ENCODE peak calls at places on chromosomes 1 and 21, in five cellular contexts. M, E, Y, G and I are unnamed samples.
A peak's percentile ranks its signal among the peaks of the same experiment; 100 is the strongest.

GRCh38 chr1:186443638-186444037 is 17.3 kb downstream of the PDC start:
- DNase-seq in M (no peak), E (no peak), Y (no peak), G (no peak), I (no peak)

GRCh38 chr1:113027008-113027407 is 46.0 kb upstream of the LRIG2 start:
- DNase-seq in M (no peak), E (no peak), Y (no peak), G (no peak), I (no peak)

GRCh38 chr1:4655674-4656532 is 1.5 kb downstream of the AJAP1 start:
- DNase-seq in M (peak; percentile 62), E (no peak), Y (no peak), G (peak; percentile 76), I (no peak)

GRCh38 chr1:1116701-1117468 is 996 bp upstream of the C1orf159 start:
- DNase-seq in M (no peak), E (peak; percentile 9), Y (no peak), G (peak; percentile 18), I (no peak)

GRCh38 chr1:181587870-181588438 is 104.6 kb downstream of the CACNA1E start:
- DNase-seq in M (no peak), E (no peak), Y (no peak), G (peak; percentile 10), I (no peak)

GRCh38 chr1:150906813-150907212 is 19.4 kb upstream of the SETDB1 start:
- DNase-seq in M (no peak), E (no peak), Y (no peak), G (no peak), I (no peak)

GRCh38 chr1:245971711-245972085 is 535.4 kb downstream of the SMYD3 start:
- DNase-seq in M (no peak), E (no peak), Y (no peak), G (no peak), I (no peak)

GRCh38 chr1:109722920-109723319 is 10.9 kb downstream of the GSTM5 start:
- DNase-seq in M (no peak), E (no peak), Y (no peak), G (no peak), I (no peak)

GRCh38 chr1:98874828-98875227 is 129.8 kb downstream of the PLPPR5 start:
- DNase-seq in M (no peak), E (no peak), Y (no peak), G (no peak), I (no peak)

GRCh38 chr1:92764116-92764515 is 20.8 kb downstream of the EVI5 start:
- DNase-seq in M (no peak), E (no peak), Y (no peak), G (no peak), I (no peak)

GRCh38 chr1:147723691-147724323 is 36.6 kb downstream of the GJA5 start:
- DNase-seq in M (peak; percentile 12), E (peak; percentile 65), Y (no peak), G (peak; percentile 42), I (no peak)

GRCh38 chr1:201360901-201361651 is 16.4 kb downstream of the TNNT2 start:
- DNase-seq in M (no peak), E (no peak), Y (no peak), G (no peak), I (no peak)

GRCh38 chr1:28428012-28428411 is 58.5 kb downstream of the PHACTR4 start:
- DNase-seq in M (no peak), E (no peak), Y (no peak), G (no peak), I (no peak)

GRCh38 chr21:43590220-43590619 is 69.1 kb downstream of the HSF2BP start:
- DNase-seq in M (no peak), E (no peak), Y (no peak), G (no peak), I (no peak)

DNA sequence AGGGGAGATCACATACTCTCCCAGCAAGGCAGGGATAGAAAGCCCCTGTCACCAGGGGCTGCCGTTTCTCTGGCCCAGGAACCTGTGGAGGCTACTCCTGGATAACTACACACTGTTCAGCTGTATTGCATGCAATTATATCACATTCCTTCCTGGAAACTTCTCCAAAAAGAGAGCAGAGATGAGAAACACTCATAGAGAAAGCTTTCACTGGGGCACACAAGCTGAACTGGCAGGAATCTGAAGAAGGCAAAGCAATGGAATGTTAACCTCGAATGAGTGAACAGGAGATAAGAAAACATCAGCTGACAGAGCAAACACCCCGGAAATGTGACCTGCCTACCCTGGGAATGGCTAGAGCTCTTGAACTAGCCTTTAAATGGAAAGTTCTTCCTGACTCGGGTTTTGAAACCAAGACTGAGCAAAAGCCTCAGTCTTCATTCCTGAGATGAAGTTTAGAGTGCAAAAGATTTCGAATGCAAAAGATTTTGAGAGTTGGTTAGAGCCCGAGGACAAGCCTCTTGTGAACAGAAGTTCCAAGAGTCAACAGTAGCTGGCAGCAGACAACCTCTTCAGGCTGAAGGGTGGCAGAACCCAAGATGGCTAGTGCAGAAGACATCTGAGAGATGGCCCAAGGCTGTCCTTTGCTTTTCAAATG is 32.3 kb downstream of the CCN1 start:
- DNase-seq in M (peak; percentile 94), E (peak; percentile 24), Y (peak; percentile 90), G (peak; percentile 39), I (peak; percentile 97)
- TF ChIP-seq CTCF in M (peak; percentile 85), E (peak; percentile 41), Y (peak; percentile 72), G (no peak), I (peak; percentile 58)

GRCh38 chr21:44983421-44984206 is 43.8 kb downstream of the SLX9 start:
- DNase-seq in M (no peak), E (no peak), Y (no peak), G (no peak), I (no peak)
- TF ChIP-seq CTCF in M (no peak), E (no peak), Y (no peak), G (no peak), I (no peak)

GRCh38 chr1:174938306-174939000 is 61.3 kb upstream of the CACYBP start:
- DNase-seq in M (no peak), E (peak; percentile 67), Y (no peak), G (no peak), I (no peak)

GRCh38 chr1:174931214-174931613 is 68.5 kb upstream of the CACYBP start:
- DNase-seq in M (no peak), E (no peak), Y (no peak), G (no peak), I (no peak)

GRCh38 chr1:174932587-174932986 is 67.2 kb upstream of the CACYBP start:
- DNase-seq in M (no peak), E (no peak), Y (no peak), G (no peak), I (no peak)
- TF ChIP-seq CTCF in M (peak; percentile 38), E (no peak), Y (no peak), G (no peak), I (no peak)

DNA sequence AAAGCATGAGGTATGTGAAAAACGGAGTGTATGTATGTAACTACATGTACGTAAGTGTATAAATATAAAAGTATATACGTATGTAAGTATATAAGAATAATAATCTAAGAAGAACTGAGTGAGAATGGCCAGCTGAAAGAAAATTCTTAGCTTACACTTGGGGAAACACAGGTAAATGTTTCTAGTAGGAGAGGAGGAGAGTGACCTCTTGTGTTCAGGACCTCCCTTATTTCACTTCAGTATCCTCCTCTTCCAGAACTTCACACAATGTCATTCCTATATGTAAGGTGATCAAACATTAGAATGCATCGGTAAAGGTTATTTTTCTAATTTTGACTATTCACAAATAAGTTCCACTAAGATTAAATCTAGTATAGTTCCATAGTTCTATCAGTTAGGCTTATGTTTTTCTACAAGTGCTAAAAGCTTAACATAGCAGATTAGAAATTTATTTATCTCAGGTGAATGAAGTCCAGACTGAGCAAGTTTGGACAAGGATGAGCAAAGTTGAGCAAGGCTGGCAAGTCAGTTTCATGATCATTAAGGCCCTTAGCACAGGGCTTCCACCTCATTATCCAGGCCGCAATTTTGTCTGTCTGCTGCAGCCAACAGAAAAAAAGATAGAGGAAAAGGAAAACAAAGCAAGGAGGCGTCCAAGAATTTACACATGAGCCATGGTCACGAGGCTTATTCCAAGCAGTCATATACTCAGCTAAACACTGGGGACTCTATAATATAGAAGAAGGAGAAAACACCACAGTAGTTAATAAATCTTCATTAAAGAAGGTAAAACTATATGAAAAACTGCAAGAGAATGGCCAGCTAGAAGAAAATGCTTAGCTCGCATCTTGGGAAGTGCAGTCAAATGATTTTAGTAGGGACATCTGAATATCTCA is 7.1 kb upstream of the MROH9 start:
- DNase-seq in M (peak; percentile 29), E (no peak), Y (no peak), G (peak; percentile 4), I (no peak)
- TF ChIP-seq CTCF in M (no peak), E (no peak), Y (peak; percentile 18), G (no peak), I (no peak)

GRCh38 chr1:94236630-94237290 is 624 bp downstream of the ARHGAP29 start:
- DNase-seq in M (no peak), E (no peak), Y (no peak), G (no peak), I (no peak)
- TF ChIP-seq CTCF in M (peak; percentile 51), E (no peak), Y (peak; percentile 14), G (peak; percentile 17), I (no peak)

GRCh38 chr1:183318433-183318832 is 99.7 kb downstream of the NMNAT2 start:
- DNase-seq in M (peak; percentile 84), E (peak; percentile 61), Y (peak; percentile 72), G (peak; percentile 74), I (peak; percentile 83)
- TF ChIP-seq CTCF in M (peak; percentile 85), E (peak; percentile 6), Y (peak; percentile 75), G (peak; percentile 73), I (peak; percentile 78)

GRCh38 chr1:38958967-38959366 is 17.3 kb upstream of the RHBDL2 start:
- DNase-seq in M (peak; percentile 56), E (no peak), Y (peak; percentile 29), G (peak; percentile 49), I (no peak)

GRCh38 chr1:38962113-38962512 is 20.5 kb upstream of the RHBDL2 start:
- DNase-seq in M (peak; percentile 76), E (no peak), Y (no peak), G (no peak), I (peak; percentile 69)

GRCh38 chr1:38962560-38962959 is 20.9 kb upstream of the RHBDL2 start:
- DNase-seq in M (no peak), E (no peak), Y (no peak), G (no peak), I (no peak)

GRCh38 chr1:38964140-38964548 is 22.5 kb upstream of the RHBDL2 start:
- DNase-seq in M (no peak), E (no peak), Y (no peak), G (no peak), I (no peak)
- TF ChIP-seq CTCF in M (peak; percentile 18), E (no peak), Y (no peak), G (no peak), I (no peak)

GRCh38 chr1:17755120-17755519 is at the start of gene ACTL8:
- DNase-seq in M (no peak), E (no peak), Y (no peak), G (no peak), I (no peak)
- TF ChIP-seq CTCF in M (peak; percentile 50), E (peak; percentile 5), Y (peak; percentile 42), G (peak; percentile 15), I (no peak)